ENCODE peak calls at places on chromosomes 2 and 18, in five cellular contexts. F is MM.1S, J is neural progenitor cell, A is mesenchymal stem cell, W is mammary epithelial cell. U is an unnamed sample.

GRCh38 chr2:70902067-70902442 is 33.6 kb upstream of the ATP6V1B1 start:
- DNase-seq in W (no peak), F (no peak), J (no peak), A (no peak), U (no peak)

GRCh38 chr2:168687314-168687713 is 115.1 kb upstream of the NOSTRIN start:
- DNase-seq in F (peak; percentile 15), W (no peak), A (peak; percentile 32), J (peak; percentile 21), U (no peak)

GRCh38 chr2:28445448-28446258 is 50.2 kb upstream of the PLB1 start:
- DNase-seq in A (peak; percentile 95), J (no peak), W (peak; percentile 98), F (no peak), U (no peak)

GRCh38 chr2:67338601-67339233 is 58.4 kb upstream of the ETAA1 start:
- DNase-seq in A (no peak), W (no peak), F (no peak), J (no peak), U (no peak)

GRCh38 chr2:231710751-231711676 is 2.7 kb downstream of the PTMA start:
- DNase-seq in W (no peak), A (peak; percentile 53), J (peak; percentile 58), F (peak; percentile 14), U (peak; percentile 82)

GRCh38 chr18:45413180-45413836 is 202.0 kb upstream of the SLC14A2 start:
- DNase-seq in W (no peak), J (no peak), F (no peak), A (no peak), U (no peak)

GRCh38 chr2:188291617-188292445 is at the start of gene GULP1:
- DNase-seq in F (peak; percentile 55), W (peak; percentile 72), J (peak; percentile 95), A (peak; percentile 85), U (peak; percentile 94)

GRCh38 chr2:77479895-77480294 is 42.3 kb downstream of the LRRTM4 start:
- DNase-seq in F (no peak), W (no peak), J (no peak), A (peak; percentile 63), U (no peak)

GRCh38 chr2:46689993-46690392 is 210.6 kb downstream of the TMEM247 start:
- DNase-seq in W (no peak), A (peak; percentile 59), J (no peak), F (no peak), U (no peak)

GRCh38 chr2:233482616-233483015 is 84.0 kb downstream of the USP40 start:
- DNase-seq in J (no peak), W (no peak), A (no peak), F (no peak), U (no peak)

GRCh38 chr18:53478155-53478554 is 746.3 kb downstream of the MBD2 start:
- DNase-seq in A (no peak), J (no peak), W (no peak), F (no peak), U (no peak)

GRCh38 chr18:31499157-31499524 is 1.2 kb downstream of the DSG2 start:
- DNase-seq in A (peak; percentile 33), J (no peak), F (no peak), W (peak; percentile 58), U (no peak)

GRCh38 chr2:10038716-10039115 is 4.6 kb upstream of the KLF11 start:
- DNase-seq in F (no peak), W (no peak), J (no peak), A (no peak), U (peak; percentile 29)

GRCh38 chr2:23617167-23617787 is 232.3 kb downstream of the KLHL29 start:
- DNase-seq in J (no peak), A (no peak), F (no peak), W (no peak), U (peak; percentile 71)

GRCh38 chr2:163548970-163549369 is 186.8 kb downstream of the FIGN start:
- DNase-seq in F (no peak), A (no peak), W (no peak), J (no peak), U (no peak)

GRCh38 chr18:23452728-23453656 is at the start of gene RIOK3:
- DNase-seq in W (peak; percentile 97), F (peak; percentile 98), A (peak; percentile 96), J (peak; percentile 98), U (peak; percentile 100)

GRCh38 chr2:169472249-169472648 is 7.0 kb upstream of the BBS5 start:
- DNase-seq in F (no peak), A (no peak), W (no peak), J (no peak), U (no peak)

GRCh38 chr2:28257182-28257581 is 135.5 kb upstream of the FOSL2 start:
- DNase-seq in J (no peak), F (peak; percentile 40), A (no peak), W (no peak), U (no peak)

GRCh38 chr2:240987588-240987987 is 10.8 kb upstream of the SNED1 start:
- DNase-seq in J (no peak), A (no peak), W (no peak), F (no peak), U (peak; percentile 73)

GRCh38 chr2:238389985-238390682 is 36.6 kb upstream of the ASB1 start:
- DNase-seq in W (peak; percentile 74), J (no peak), A (no peak), F (no peak), U (no peak)

GRCh38 chr18:31203086-31203793 is 40.6 kb upstream of the DSC1 start:
- DNase-seq in F (no peak), A (peak; percentile 18), J (no peak), W (no peak), U (peak; percentile 61)

GRCh38 chr2:175363719-175364118 is 182.2 kb upstream of the ATP5MC3 start:
- DNase-seq in F (no peak), W (no peak), A (no peak), J (no peak), U (no peak)

GRCh38 chr2:217846321-217846743 is 156.5 kb downstream of the TNS1 start:
- DNase-seq in F (no peak), J (no peak), W (peak; percentile 28), A (no peak), U (peak; percentile 46)

GRCh38 chr2:214185546-214185945 is 225.3 kb upstream of the VWC2L start:
- DNase-seq in J (no peak), W (no peak), F (no peak), A (no peak), U (no peak)

GRCh38 chr2:47201224-47201623 is 46.1 kb upstream of the STPG4 start:
- DNase-seq in F (no peak), J (no peak), W (peak; percentile 25), A (peak; percentile 69), U (no peak)

GRCh38 chr2:200079356-200079755 is 124.0 kb downstream of the MAIP1 start:
- DNase-seq in J (no peak), W (no peak), F (no peak), A (no peak), U (no peak)

GRCh38 chr2:64632855-64633819 is 20.6 kb downstream of the SERTAD2 start:
- DNase-seq in F (no peak), A (peak; percentile 60), J (no peak), W (no peak), U (no peak)

GRCh38 chr2:23118894-23119293 is 266.1 kb upstream of the KLHL29 start:
- DNase-seq in W (no peak), F (no peak), J (no peak), A (no peak), U (no peak)

GRCh38 chr2:20213651-20214565 is 11.0 kb downstream of the SDC1 start:
- DNase-seq in W (peak; percentile 70), J (no peak), F (peak; percentile 90), A (no peak), U (peak; percentile 69)

GRCh38 chr18:59279193-59279592 is 5.9 kb upstream of the RAX start:
- DNase-seq in J (no peak), F (no peak), W (no peak), A (no peak), U (no peak)

GRCh38 chr2:145563752-145564615 is 1044.1 kb upstream of the ZEB2 start:
- DNase-seq in W (peak; percentile 80), F (no peak), A (peak; percentile 24), J (no peak), U (no peak)

GRCh38 chr2:105576440-105577241 is 168.1 kb upstream of the NCK2 start:
- DNase-seq in A (peak; percentile 87), F (peak; percentile 86), W (peak; percentile 77), J (peak; percentile 47), U (peak; percentile 80)

GRCh38 chr2:43178602-43179542 is 47.5 kb downstream of the ZFP36L2 start:
- DNase-seq in J (peak; percentile 73), A (peak; percentile 90), F (peak; percentile 47), W (peak; percentile 80), U (peak; percentile 94)

GRCh38 chr2:177255227-177255601 is 9.3 kb downstream of the NFE2L2 start:
- DNase-seq in F (no peak), J (no peak), A (no peak), W (no peak), U (no peak)

GRCh38 chr2:238701066-238701906 is 146.6 kb upstream of the TWIST2 start:
- DNase-seq in F (no peak), A (no peak), W (no peak), J (no peak), U (no peak)

GRCh38 chr2:152743004-152743403 is 24.6 kb downstream of the ARL6IP6 start:
- DNase-seq in A (no peak), F (peak; percentile 32), J (no peak), W (peak; percentile 21), U (no peak)

GRCh38 chr18:10659000-10659399 is 133.2 kb downstream of the NAPG start:
- DNase-seq in F (no peak), A (no peak), W (peak; percentile 4), J (no peak), U (no peak)

GRCh38 chr2:82316573-82317371 is 2012.2 kb upstream of the LRRTM1 start:
- DNase-seq in A (no peak), W (no peak), J (no peak), F (no peak), U (no peak)

GRCh38 chr2:85164145-85164559 is 31.0 kb downstream of the TCF7L1 start:
- DNase-seq in A (no peak), W (no peak), J (peak; percentile 40), F (no peak), U (no peak)
- H3K27ac ChIP-seq in A (no peak overlapping the region), W (no peak overlapping the region), J (no peak overlapping the region), F (no peak overlapping the region), U (no peak overlapping the region)

DNA sequence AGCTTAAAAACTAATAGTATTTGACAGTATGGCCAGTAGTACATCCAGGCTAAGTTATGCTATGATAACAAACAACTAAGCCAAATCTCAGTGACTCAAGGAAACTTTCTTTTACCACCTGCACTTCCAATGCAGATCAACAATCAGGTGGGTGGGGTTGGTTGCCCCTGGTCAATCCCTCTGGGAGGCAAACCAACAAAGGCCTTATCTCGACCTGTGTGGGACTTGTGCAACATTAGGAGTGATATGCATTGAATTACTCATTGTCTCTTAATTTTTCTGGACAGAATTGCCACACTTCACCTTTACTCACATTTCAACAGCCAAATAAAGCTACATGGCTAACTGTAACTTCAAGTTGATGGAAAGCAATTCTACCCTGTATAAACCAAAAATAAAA is 1049.3 kb upstream of the CDH2 start:
- DNase-seq in J (no peak), F (no peak), A (no peak), W (peak; percentile 42), U (no peak)
- H3K9ac ChIP-seq in J (no peak overlapping the region), F (no peak overlapping the region), A (no peak overlapping the region), W (no peak overlapping the region), U (no peak overlapping the region)

GRCh38 chr18:79863161-79863945 is 65.6 kb downstream of the KCNG2 start:
- DNase-seq in F (no peak), W (no peak), A (no peak), J (no peak), U (peak; percentile 70)
- H3K27ac ChIP-seq in F (no peak overlapping the region), W (no peak overlapping the region), A (no peak overlapping the region), J (no peak overlapping the region), U (no peak overlapping the region)

GRCh38 chr18:28729321-28729720 is 552.4 kb upstream of the CDH2 start:
- DNase-seq in F (no peak), A (no peak), W (peak; percentile 55), J (no peak), U (no peak)
- H3K9ac ChIP-seq in F (no peak overlapping the region), A (peak overlapping the region; percentile 25), W (no peak overlapping the region), J (no peak overlapping the region), U (no peak overlapping the region)

U was measured in kidney.